ENCODE peak calls at places on chromosomes 5 and 9, in eight cellular contexts. K, Z, U, E, B, H, G and P are unnamed samples.

GRCh38 chr9:137353223-137354152 is 51.4 kb upstream of the NRARP start:
- DNase-seq in K (no peak), Z (no peak), U (no peak), E (no peak), B (no peak), H (no peak), G (no peak), P (no peak)

GRCh38 chr9:129415031-129415953 is 205.6 kb downstream of the C9orf50 start:
- DNase-seq in K (peak), Z (no peak), U (no peak), E (no peak), B (no peak), H (no peak), G (no peak), P (peak)

GRCh38 chr5:21823076-21823574 is 1030.0 kb downstream of the CDH12 start:
- DNase-seq in K (no peak), Z (no peak), U (no peak), E (no peak), B (no peak), H (no peak), G (no peak), P (no peak)

GRCh38 chr5:119360905-119361605 is 5.2 kb downstream of the TNFAIP8 start:
- DNase-seq in K (no peak), Z (no peak), U (peak), E (no peak), B (no peak), H (no peak), G (no peak), P (no peak)

GRCh38 chr9:120928015-120928719 is 1.6 kb upstream of the TRAF1 start:
- DNase-seq in K (no peak), Z (peak), U (no peak), E (no peak), B (no peak), H (peak), G (no peak), P (no peak)

GRCh38 chr5:78486223-78486622 is 125.8 kb downstream of the SCAMP1 start:
- DNase-seq in K (no peak), Z (no peak), U (no peak), E (no peak), B (no peak), H (no peak), G (no peak), P (no peak)

GRCh38 chr5:14331377-14331776 is 188.2 kb downstream of the TRIO start:
- DNase-seq in K (no peak), Z (no peak), U (peak), E (no peak), B (no peak), H (no peak), G (no peak), P (no peak)

GRCh38 chr5:6568909-6569308 is 63.9 kb downstream of the NSUN2 start:
- DNase-seq in K (no peak), Z (no peak), U (no peak), E (no peak), B (no peak), H (no peak), G (no peak), P (no peak)

GRCh38 chr9:19154135-19154612 is 26.9 kb upstream of the PLIN2 start:
- DNase-seq in K (peak), Z (no peak), U (peak), E (no peak), B (no peak), H (no peak), G (peak), P (peak)

GRCh38 chr5:143261748-143262392 is 141.6 kb downstream of the NR3C1 start:
- DNase-seq in K (no peak), Z (no peak), U (peak), E (no peak), B (no peak), H (no peak), G (no peak), P (no peak)

GRCh38 chr5:55625913-55626312 is 86.2 kb downstream of the SLC38A9 start:
- DNase-seq in K (no peak), Z (no peak), U (no peak), E (no peak), B (no peak), H (no peak), G (no peak), P (no peak)

GRCh38 chr5:15585128-15585527 is 85.1 kb downstream of the FBXL7 start:
- DNase-seq in K (no peak), Z (no peak), U (peak), E (no peak), B (no peak), H (no peak), G (no peak), P (no peak)

GRCh38 chr5:151620463-151620844 is 29.3 kb upstream of the FAT2 start:
- DNase-seq in K (no peak), Z (no peak), U (no peak), E (no peak), B (no peak), H (no peak), G (no peak), P (no peak)

GRCh38 chr5:143495823-143496275 is 92.4 kb upstream of the NR3C1 start:
- DNase-seq in K (peak), Z (no peak), U (peak), E (no peak), B (no peak), H (no peak), G (no peak), P (no peak)

GRCh38 chr5:40834391-40834848 is 602 bp downstream of the RPL37 start:
- DNase-seq in K (peak), Z (no peak), U (peak), E (no peak), B (no peak), H (no peak), G (no peak), P (no peak)

GRCh38 chr5:142817961-142818431 is 47.8 kb downstream of the ARHGAP26 start:
- DNase-seq in K (no peak), Z (no peak), U (no peak), E (no peak), B (no peak), H (no peak), G (no peak), P (no peak)

GRCh38 chr9:97744710-97745708 is 47.9 kb upstream of the XPA start:
- DNase-seq in K (no peak), Z (peak), U (peak), E (peak), B (no peak), H (peak), G (peak), P (no peak)

GRCh38 chr9:37936376-37936775 is 32.4 kb upstream of the SLC25A51 start:
- DNase-seq in K (no peak), Z (no peak), U (no peak), E (no peak), B (no peak), H (no peak), G (no peak), P (no peak)

GRCh38 chr9:93946338-93946712 is 8.8 kb downstream of the BARX1 start:
- DNase-seq in K (no peak), Z (no peak), U (no peak), E (no peak), B (no peak), H (no peak), G (no peak), P (no peak)

GRCh38 chr9:133371261-133371711 is 4.6 kb downstream of the SURF4 start:
- DNase-seq in K (no peak), Z (no peak), U (no peak), E (no peak), B (no peak), H (no peak), G (peak), P (no peak)

GRCh38 chr9:24257726-24258125 is 288.0 kb downstream of the IZUMO3 start:
- DNase-seq in K (no peak), Z (no peak), U (no peak), E (no peak), B (no peak), H (no peak), G (no peak), P (no peak)

GRCh38 chr5:14167211-14167845 is 24.2 kb downstream of the TRIO start:
- DNase-seq in K (peak), Z (no peak), U (peak), E (no peak), B (no peak), H (no peak), G (no peak), P (no peak)

GRCh38 chr9:125437771-125438221 is 176.2 kb downstream of the GAPVD1 start:
- DNase-seq in K (no peak), Z (no peak), U (no peak), E (no peak), B (no peak), H (no peak), G (no peak), P (no peak)

GRCh38 chr5:50340757-50341156 is 100.3 kb downstream of the EMB start:
- DNase-seq in K (no peak), Z (no peak), U (no peak), E (no peak), B (no peak), H (no peak), G (no peak), P (no peak)

GRCh38 chr9:132341177-132341840 is 13.5 kb downstream of the SETX start:
- DNase-seq in K (no peak), Z (no peak), U (no peak), E (no peak), B (no peak), H (no peak), G (no peak), P (no peak)

GRCh38 chr5:14439087-14439841 is 142.3 kb upstream of the OTULINL start:
- DNase-seq in K (no peak), Z (no peak), U (no peak), E (no peak), B (no peak), H (no peak), G (no peak), P (no peak)

GRCh38 chr5:35902032-35902681 is 36.3 kb downstream of the CAPSL start:
- DNase-seq in K (no peak), Z (no peak), U (peak), E (no peak), B (no peak), H (no peak), G (no peak), P (no peak)

GRCh38 chr5:133460172-133460758 is 152.1 kb downstream of the FSTL4 start:
- DNase-seq in K (peak), Z (peak), U (no peak), E (peak), B (no peak), H (peak), G (peak), P (no peak)

GRCh38 chr9:37121881-37122280 is 1.5 kb downstream of the ZCCHC7 start:
- DNase-seq in K (no peak), Z (no peak), U (no peak), E (no peak), B (no peak), H (no peak), G (no peak), P (no peak)

GRCh38 chr5:120449501-120449900 is 14.6 kb upstream of the PRR16 start:
- DNase-seq in K (no peak), Z (no peak), U (peak), E (no peak), B (no peak), H (no peak), G (no peak), P (no peak)

GRCh38 chr5:132825165-132825823 is 5.2 kb downstream of the SHROOM1 start:
- DNase-seq in K (no peak), Z (peak), U (no peak), E (no peak), B (no peak), H (peak), G (no peak), P (no peak)

GRCh38 chr9:37753489-37754190 is at the start of gene TRMT10B:
- DNase-seq in K (peak), Z (peak), U (peak), E (peak), B (peak), H (peak), G (peak), P (peak)

GRCh38 chr5:132254321-132254977 is 3.0 kb upstream of the PDLIM4 start:
- DNase-seq in K (no peak), Z (no peak), U (no peak), E (no peak), B (no peak), H (no peak), G (no peak), P (no peak)

DNA sequence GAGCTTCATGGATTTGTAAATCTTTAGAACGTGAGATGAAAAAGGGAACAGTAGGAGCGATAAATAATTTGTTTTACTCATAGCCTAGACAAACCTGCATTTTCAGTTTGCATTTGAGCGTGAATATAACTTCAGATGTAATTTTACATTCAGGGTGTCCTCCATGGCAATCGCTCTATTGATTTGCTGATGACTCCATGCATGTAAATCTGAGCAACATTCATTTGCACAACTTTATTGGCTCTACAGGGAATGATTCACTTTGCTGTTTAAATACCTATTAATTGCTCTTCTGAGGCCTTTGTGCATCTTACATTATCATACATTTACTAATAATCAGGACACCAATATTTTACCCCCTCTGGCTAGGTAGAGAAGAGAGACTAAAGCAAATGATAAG is 122.2 kb downstream of the EGFLAM start:
- DNase-seq in K (no peak), Z (no peak), U (no peak), E (no peak), B (no peak), H (no peak), G (no peak), P (no peak)
- TF ChIP-seq USF2 in K (no peak), Z (no peak), U (no peak), E (no peak), B (no peak), H (no peak), G (no peak), P (no peak)

GRCh38 chr5:52577546-52577945 is 210.2 kb upstream of the ITGA1 start:
- DNase-seq in K (no peak), Z (no peak), U (no peak), E (no peak), B (no peak), H (no peak), G (no peak), P (no peak)

GRCh38 chr5:52579391-52579790 is 208.3 kb upstream of the ITGA1 start:
- DNase-seq in K (no peak), Z (no peak), U (no peak), E (no peak), B (no peak), H (no peak), G (no peak), P (no peak)

GRCh38 chr5:52582313-52582712 is 205.4 kb upstream of the ITGA1 start:
- DNase-seq in K (peak), Z (peak), U (no peak), E (no peak), B (no peak), H (no peak), G (no peak), P (no peak)

DNA sequence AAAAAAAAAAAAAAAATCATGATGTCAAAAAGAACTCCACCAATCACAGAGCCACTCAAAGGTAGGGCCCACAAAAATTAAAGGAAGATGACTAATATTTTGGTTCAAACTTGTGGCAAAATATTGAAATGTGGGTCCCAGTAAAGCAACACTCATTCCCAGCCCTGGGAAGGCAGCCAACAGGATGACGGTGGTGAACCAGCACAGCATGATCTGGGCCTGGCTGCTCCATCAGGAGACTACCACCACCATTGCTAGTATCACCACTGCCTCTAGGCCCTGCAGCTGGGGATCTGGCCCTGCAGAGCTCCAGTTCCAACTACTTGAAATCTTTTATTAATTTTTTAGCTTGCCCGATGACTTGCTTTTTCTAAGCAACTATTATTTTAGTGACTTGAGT is 206.8 kb upstream of the ITGA1 start:
- DNase-seq in K (no peak), Z (no peak), U (peak), E (no peak), B (no peak), H (no peak), G (no peak), P (no peak)
- TF ChIP-seq USF2 in K (no peak), Z (no peak), U (no peak), E (no peak), B (no peak), H (no peak), G (no peak), P (no peak)

GRCh38 chr5:149887622-149888183 is 56.9 kb downstream of the PDE6A start:
- DNase-seq in K (peak), Z (no peak), U (peak), E (no peak), B (no peak), H (no peak), G (peak), P (peak)
- TF ChIP-seq USF2 in K (no peak), Z (no peak), U (no peak), E (no peak), B (no peak), H (no peak), G (no peak), P (no peak)

GRCh38 chr5:69148981-69149675 is 17.8 kb upstream of the CCNB1 start:
- DNase-seq in K (no peak), Z (no peak), U (no peak), E (no peak), B (no peak), H (no peak), G (no peak), P (no peak)
- TF ChIP-seq USF2 in K (no peak), Z (no peak), U (no peak), E (no peak), B (no peak), H (no peak), G (no peak), P (no peak)

GRCh38 chr5:135566422-135567416 is 12.1 kb downstream of the CXCL14 start:
- DNase-seq in K (no peak), Z (no peak), U (no peak), E (no peak), B (no peak), H (no peak), G (peak), P (no peak)

GRCh38 chr5:135565256-135565655 is 13.5 kb downstream of the CXCL14 start:
- DNase-seq in K (no peak), Z (no peak), U (no peak), E (no peak), B (no peak), H (no peak), G (no peak), P (no peak)

GRCh38 chr5:135564305-135564704 is 14.5 kb downstream of the CXCL14 start:
- DNase-seq in K (no peak), Z (no peak), U (no peak), E (no peak), B (no peak), H (no peak), G (no peak), P (no peak)

GRCh38 chr5:135567661-135568060 is 11.1 kb downstream of the CXCL14 start:
- DNase-seq in K (no peak), Z (no peak), U (peak), E (no peak), B (no peak), H (no peak), G (no peak), P (no peak)

GRCh38 chr5:135565691-135566421 is 12.9 kb downstream of the CXCL14 start:
- DNase-seq in K (peak), Z (peak), U (peak), E (peak), B (no peak), H (peak), G (peak), P (peak)
- TF ChIP-seq USF2 in K (no peak), Z (no peak), U (no peak), E (no peak), B (no peak), H (no peak), G (no peak), P (no peak)